ENCODE peak calls at places on chromosomes 16 and 17, in ten cellular contexts. W is astrocyte of the spinal cord; F is activated CD4-positive, alpha-beta T cell treated with anti-CD3 and anti-CD28 coated beads, Interleukin-2, amount 50 U/mL, for 48 hours; M is AG20443; Q is cortex of kidney; O is NCI-H446; P is AG04449; E is caudate nucleus; A is HEK293T; I is iPS-NIHi11. X is an unnamed sample.

GRCh38 chr17:13114601-13115024 is 96.8 kb upstream of the ELAC2 start:
- DNase-seq in M (peak), O (peak), E (no peak), P (peak), A (peak), I (peak), F (peak), W (peak), Q (no peak), X (peak)

GRCh38 chr17:80361495-80362220 is 53.3 kb upstream of the ENDOV start:
- DNase-seq in O (no peak), P (no peak), W (no peak), I (peak), E (no peak), Q (no peak), F (peak), M (peak), A (peak), X (peak)

GRCh38 chr17:35079547-35079946 is 16.0 kb upstream of the RFFL start:
- DNase-seq in A (no peak), Q (no peak), P (no peak), W (no peak), I (no peak), F (no peak), O (no peak), E (no peak), M (no peak), X (no peak)

GRCh38 chr17:8964801-8965393 is 610 bp downstream of the PIK3R5 start:
- DNase-seq in A (no peak), O (no peak), E (no peak), P (no peak), M (no peak), F (peak), W (no peak), I (no peak), Q (no peak), X (no peak)

GRCh38 chr17:68437979-68438877 is 19.1 kb downstream of the WIPI1 start:
- DNase-seq in A (no peak), Q (no peak), I (no peak), P (no peak), E (no peak), W (peak), F (peak), O (no peak), M (no peak), X (no peak)

GRCh38 chr16:2799852-2800226 is 1.6 kb downstream of the PRSS41 start:
- DNase-seq in A (no peak), I (no peak), P (no peak), Q (no peak), M (peak), O (no peak), E (no peak), F (no peak), W (no peak), X (no peak)

GRCh38 chr16:85350973-85351372 is 238.7 kb upstream of the CIBAR2 start:
- DNase-seq in E (peak), O (peak), F (no peak), I (peak), A (no peak), M (peak), Q (no peak), W (peak), P (peak), X (no peak)

GRCh38 chr17:19672009-19672837 is 23.7 kb downstream of the ALDH3A2 start:
- DNase-seq in O (no peak), A (no peak), P (no peak), F (no peak), Q (no peak), M (peak), W (no peak), I (no peak), E (no peak), X (no peak)

GRCh38 chr17:676965-677364 is 37.7 kb downstream of the VPS53 start:
- DNase-seq in F (no peak), Q (no peak), A (no peak), M (no peak), W (no peak), I (no peak), E (no peak), O (peak), P (no peak), X (no peak)

GRCh38 chr17:8120520-8121443 is 2.5 kb upstream of the ALOXE3 start:
- DNase-seq in Q (no peak), F (peak), O (peak), I (peak), M (peak), E (peak), W (peak), A (peak), P (no peak), X (peak)

GRCh38 chr16:50126183-50126582 is 26.9 kb upstream of the TENT4B start:
- DNase-seq in W (no peak), E (no peak), F (no peak), Q (no peak), M (no peak), A (no peak), P (no peak), I (no peak), O (no peak), X (no peak)

GRCh38 chr17:67602974-67603373 is 114.8 kb upstream of the NOL11 start:
- DNase-seq in I (peak), M (peak), A (peak), P (no peak), E (no peak), F (peak), Q (no peak), W (peak), O (peak), X (peak)

GRCh38 chr16:9091867-9092281 is 430 bp downstream of the HAPSTR1 start:
- DNase-seq in W (peak), P (no peak), I (no peak), A (peak), O (peak), M (peak), Q (no peak), E (peak), F (peak), X (peak)

GRCh38 chr16:84794626-84795025 is 25.2 kb upstream of the CRISPLD2 start:
- DNase-seq in E (no peak), O (no peak), M (no peak), P (no peak), W (no peak), A (no peak), Q (no peak), I (no peak), F (no peak), X (no peak)

GRCh38 chr17:1091885-1092284 is 87.9 kb downstream of the ABR start:
- DNase-seq in W (no peak), P (no peak), Q (no peak), O (no peak), E (no peak), M (no peak), A (no peak), F (no peak), I (no peak), X (no peak)

GRCh38 chr17:14329900-14330491 is 29.1 kb downstream of the HS3ST3B1 start:
- DNase-seq in I (no peak), F (no peak), P (no peak), Q (no peak), A (no peak), M (no peak), O (no peak), W (no peak), E (no peak), X (no peak)

GRCh38 chr16:71421911-71422310 is 19.9 kb downstream of the TLE7 start:
- DNase-seq in O (no peak), P (no peak), A (peak), F (peak), Q (no peak), I (peak), M (peak), E (no peak), W (no peak), X (no peak)

GRCh38 chr17:1474402-1475189 is 17.9 kb downstream of the MYO1C start:
- DNase-seq in E (no peak), M (no peak), I (no peak), P (no peak), O (no peak), F (no peak), W (no peak), Q (no peak), A (no peak), X (no peak)

GRCh38 chr17:51427259-51428255 is 167.2 kb downstream of the UTP18 start:
- DNase-seq in W (no peak), O (peak), F (peak), E (no peak), Q (no peak), M (no peak), I (no peak), A (no peak), P (no peak), X (no peak)